ENCODE peak calls at places on chromosomes 2 and 18, in nine cellular contexts. D is A673, R is upper lobe of right lung, X is AG04450, K is colonic mucosa, C is right atrium auricular region, W is Peyer's patch, V is HepG2, N is K562. Q is an unnamed sample. For H3K27me3, the result is how much of the 10 kb centered on the place peaks cover.

GRCh38 chr2:119947535-119947934 is 65.3 kb upstream of the EPB41L5 start:
- DNase-seq in D (no peak), R (no peak), X (no peak), K (no peak), C (no peak), W (no peak), V (no peak), N (no peak), Q (no peak)

GRCh38 chr2:6826081-6826913 is 39.4 kb downstream of the CMPK2 start:
- DNase-seq in D (peak), R (no peak), X (no peak), K (peak), C (no peak), W (no peak), V (peak), N (peak), Q (peak)

GRCh38 chr2:23505984-23506380 is 121.0 kb downstream of the KLHL29 start:
- DNase-seq in D (no peak), R (no peak), X (no peak), K (no peak), C (peak), W (no peak), V (no peak), N (no peak), Q (no peak)

GRCh38 chr2:125870264-125870663 is 785.7 kb upstream of the GYPC start:
- DNase-seq in D (no peak), R (no peak), X (no peak), K (no peak), C (no peak), W (no peak), V (no peak), N (no peak), Q (no peak)

GRCh38 chr2:689877-690510 is 12.8 kb upstream of the TMEM18 start:
- DNase-seq in D (no peak), R (no peak), X (no peak), K (no peak), C (no peak), W (no peak), V (no peak), N (no peak), Q (no peak)

GRCh38 chr2:72915907-72916742 is 1.2 kb upstream of the EMX1 start:
- DNase-seq in D (peak), R (peak), X (no peak), K (peak), C (no peak), W (peak), V (peak), N (peak), Q (peak)

GRCh38 chr2:239152239-239152915 is 248.4 kb downstream of the HDAC4 start:
- DNase-seq in D (no peak), R (peak), X (no peak), K (no peak), C (no peak), W (peak), V (no peak), N (no peak), Q (no peak)

GRCh38 chr2:226478121-226478809 is 321.4 kb downstream of the IRS1 start:
- DNase-seq in D (peak), R (no peak), X (peak), K (peak), C (peak), W (peak), V (peak), N (no peak), Q (no peak)

GRCh38 chr2:123993728-123994323 is 31.3 kb upstream of the CNTNAP5 start:
- DNase-seq in D (peak), R (no peak), X (no peak), K (peak), C (no peak), W (no peak), V (peak), N (peak), Q (no peak)

GRCh38 chr2:10965241-10965843 is 53.6 kb downstream of the KCNF1 start:
- DNase-seq in D (no peak), R (no peak), X (no peak), K (no peak), C (no peak), W (no peak), V (no peak), N (no peak), Q (no peak)

GRCh38 chr2:96403481-96403880 is 67.9 kb downstream of the NCAPH start:
- DNase-seq in D (no peak), R (peak), X (no peak), K (no peak), C (peak), W (no peak), V (no peak), N (no peak), Q (no peak)

GRCh38 chr2:197286805-197287595 is 23.6 kb downstream of the ANKRD44 start:
- DNase-seq in D (peak), R (no peak), X (peak), K (peak), C (peak), W (no peak), V (peak), N (no peak), Q (peak)

GRCh38 chr2:41313082-41313481 is 734.7 kb upstream of the PKDCC start:
- DNase-seq in D (no peak), R (no peak), X (no peak), K (no peak), C (no peak), W (no peak), V (no peak), N (no peak), Q (no peak)

GRCh38 chr2:136065907-136066306 is 52.0 kb downstream of the CXCR4 start:
- DNase-seq in D (no peak), R (no peak), X (no peak), K (no peak), C (no peak), W (no peak), V (no peak), N (no peak), Q (no peak)

GRCh38 chr2:18387479-18388206 is 172.8 kb downstream of the RDH14 start:
- DNase-seq in D (peak), R (peak), X (peak), K (peak), C (peak), W (peak), V (peak), N (peak), Q (peak)

GRCh38 chr2:170461875-170462274 is 253.3 kb upstream of the SP5 start:
- DNase-seq in D (no peak), R (no peak), X (no peak), K (no peak), C (no peak), W (no peak), V (no peak), N (no peak), Q (no peak)

GRCh38 chr18:3402962-3403585 is 46.9 kb upstream of the TGIF1 start:
- DNase-seq in D (peak), R (no peak), X (no peak), K (no peak), C (no peak), W (no peak), V (no peak), N (no peak), Q (no peak)

GRCh38 chr2:191713837-191714236 is 35.9 kb downstream of the NABP1 start:
- DNase-seq in D (peak), R (no peak), X (no peak), K (no peak), C (no peak), W (no peak), V (peak), N (no peak), Q (no peak)

GRCh38 chr2:231398585-231398984 is 3.1 kb downstream of the B3GNT7 start:
- DNase-seq in D (no peak), R (no peak), X (no peak), K (peak), C (no peak), W (no peak), V (no peak), N (no peak), Q (no peak)

GRCh38 chr2:143906850-143907249 is 613.1 kb downstream of the ZEB2 start:
- DNase-seq in D (no peak), R (no peak), X (no peak), K (no peak), C (no peak), W (no peak), V (no peak), N (no peak), Q (no peak)
- H3K4me3 ChIP-seq in D (no peak), R (no peak), X (no peak), K (no peak), C (no peak), W (no peak), V (no peak), N (no peak), Q (no peak)

GRCh38 chr18:39801848-39802247 is 2153.2 kb upstream of the PIK3C3 start:
- DNase-seq in D (no peak), R (no peak), X (no peak), K (no peak), C (no peak), W (no peak), V (no peak), N (no peak), Q (no peak)

GRCh38 chr18:39796413-39796812 is 2158.6 kb upstream of the PIK3C3 start:
- DNase-seq in D (no peak), R (no peak), X (no peak), K (no peak), C (no peak), W (no peak), V (peak), N (no peak), Q (no peak)

GRCh38 chr18:39801010-39801409 is 2154.0 kb upstream of the PIK3C3 start:
- DNase-seq in D (no peak), R (no peak), X (no peak), K (no peak), C (no peak), W (no peak), V (no peak), N (no peak), Q (no peak)

GRCh38 chr18:39795350-39795749 is 2159.7 kb upstream of the PIK3C3 start:
- DNase-seq in D (no peak), R (no peak), X (no peak), K (no peak), C (no peak), W (no peak), V (no peak), N (no peak), Q (no peak)

GRCh38 chr18:39799010-39799409 is 2156.0 kb upstream of the PIK3C3 start:
- DNase-seq in D (peak), R (no peak), X (no peak), K (peak), C (no peak), W (no peak), V (no peak), N (no peak), Q (no peak)
- H3K27me3 ChIP-seq in D (under half), R (under half), X (under half), K (under half), C (under half), W (under half), V (under half), N (under half), Q (under half)

DNA sequence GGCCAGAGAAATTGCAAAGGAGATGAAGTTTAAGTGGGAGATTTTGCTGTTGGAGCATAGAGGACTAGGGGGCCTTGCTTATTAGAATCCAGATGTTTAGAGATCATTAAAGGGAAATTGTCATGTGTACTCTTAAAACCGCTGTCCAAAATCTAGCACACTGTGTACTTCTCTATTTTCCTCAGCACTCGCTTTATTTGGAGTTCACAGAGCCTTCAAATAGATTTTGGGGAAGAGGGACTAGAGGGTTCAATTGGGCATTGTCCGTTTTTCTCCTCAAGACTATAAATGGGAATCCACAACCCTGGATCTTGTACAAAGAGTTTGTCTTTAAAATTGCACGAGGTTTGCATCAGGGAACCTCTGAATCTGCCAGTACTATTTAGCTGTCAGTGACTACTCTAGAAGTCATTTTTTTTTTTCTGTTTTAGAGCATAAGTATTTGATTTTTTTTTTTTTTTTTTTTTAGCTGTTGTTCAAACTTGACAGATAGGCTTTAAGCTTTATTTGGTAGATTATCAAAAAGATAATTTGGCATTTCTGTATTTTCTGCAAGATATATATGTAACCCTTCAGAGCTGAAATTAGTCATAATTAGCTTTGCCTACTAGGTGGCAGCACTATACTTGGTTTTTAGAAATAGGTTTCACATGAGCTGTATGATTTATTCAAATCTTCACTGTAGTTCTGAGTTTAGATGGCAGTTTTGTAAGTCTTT is 14.2 kb downstream of the PMS1 start:
- DNase-seq in D (peak), R (no peak), X (no peak), K (no peak), C (no peak), W (no peak), V (peak), N (no peak), Q (no peak)
- TF ChIP-seq CTCF in D (peak), R (peak), X (peak), K (no peak), C (peak), W (peak), V (peak), N (peak), Q (peak)

GRCh38 chr2:241563571-241563980 is 5.0 kb downstream of the BOK start:
- DNase-seq in D (no peak), R (no peak), X (no peak), K (no peak), C (no peak), W (no peak), V (no peak), N (no peak), Q (no peak)

GRCh38 chr2:241566468-241566867 is 7.9 kb downstream of the BOK start:
- DNase-seq in D (no peak), R (peak), X (no peak), K (no peak), C (no peak), W (no peak), V (no peak), N (no peak), Q (no peak)

GRCh38 chr2:241564596-241565411 is 6.3 kb downstream of the BOK start:
- DNase-seq in D (peak), R (peak), X (no peak), K (no peak), C (no peak), W (no peak), V (no peak), N (no peak), Q (no peak)

GRCh38 chr2:241563981-241564595 is 5.5 kb downstream of the BOK start:
- DNase-seq in D (no peak), R (peak), X (no peak), K (no peak), C (no peak), W (no peak), V (peak), N (peak), Q (no peak)

DNA sequence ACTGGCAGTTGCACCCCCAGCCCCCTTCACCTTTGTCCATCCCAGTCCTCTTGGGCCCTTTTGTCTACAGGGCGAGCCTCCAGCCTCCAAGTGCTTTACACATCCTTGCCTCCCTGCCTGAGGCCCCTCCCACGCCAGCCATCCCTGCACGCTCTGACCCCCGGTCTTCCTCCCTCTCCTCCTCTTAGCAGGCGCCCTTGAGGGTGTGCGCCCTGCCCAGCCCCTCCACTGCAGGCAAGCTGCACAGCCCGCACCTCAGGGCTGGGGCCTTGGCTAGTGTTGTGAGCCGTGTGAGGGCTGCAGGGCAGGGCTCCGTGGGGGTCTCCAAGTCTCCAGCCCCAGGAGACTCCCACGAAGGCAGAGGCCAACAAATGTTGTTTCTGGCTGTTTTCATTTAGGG is 6.9 kb downstream of the BOK start:
- DNase-seq in D (no peak), R (peak), X (no peak), K (no peak), C (no peak), W (no peak), V (no peak), N (no peak), Q (no peak)
- H3K4me3 ChIP-seq in D (no peak), R (no peak), X (no peak), K (no peak), C (no peak), W (no peak), V (no peak), N (no peak), Q (no peak)

GRCh38 chr18:22210331-22210754 is 41.0 kb downstream of the GATA6 start:
- DNase-seq in D (no peak), R (no peak), X (no peak), K (no peak), C (no peak), W (no peak), V (no peak), N (no peak), Q (no peak)
- H3K27me3 ChIP-seq in D (under half), R (under half), X (under half), K (under half), C (under half), W (under half), V (under half), N (under half), Q (under half)

DNA sequence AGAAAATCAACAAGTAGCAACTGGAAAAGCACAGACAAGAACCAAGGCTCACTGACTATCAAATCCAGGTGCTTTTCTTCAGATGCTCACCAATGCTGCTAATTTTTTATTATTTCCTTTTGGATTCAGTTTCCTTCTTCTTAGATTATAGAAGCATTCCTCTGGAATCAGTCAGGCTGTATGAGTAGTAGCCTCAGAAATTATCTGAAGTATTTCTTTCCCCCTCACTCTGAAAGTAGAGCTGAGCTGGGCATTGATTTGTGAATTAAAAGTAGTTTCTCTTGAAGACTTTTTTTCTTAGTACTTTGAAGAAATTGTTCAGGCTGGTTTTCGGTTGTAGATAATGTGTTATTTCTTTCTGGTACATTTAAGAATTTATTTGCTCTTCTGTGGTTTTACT is 273.7 kb downstream of the NOL4 start:
- DNase-seq in D (no peak), R (no peak), X (no peak), K (no peak), C (no peak), W (no peak), V (no peak), N (no peak), Q (no peak)
- TF ChIP-seq CTCF in D (no peak), R (no peak), X (no peak), K (no peak), C (no peak), W (no peak), V (no peak), N (no peak), Q (no peak)

DNA sequence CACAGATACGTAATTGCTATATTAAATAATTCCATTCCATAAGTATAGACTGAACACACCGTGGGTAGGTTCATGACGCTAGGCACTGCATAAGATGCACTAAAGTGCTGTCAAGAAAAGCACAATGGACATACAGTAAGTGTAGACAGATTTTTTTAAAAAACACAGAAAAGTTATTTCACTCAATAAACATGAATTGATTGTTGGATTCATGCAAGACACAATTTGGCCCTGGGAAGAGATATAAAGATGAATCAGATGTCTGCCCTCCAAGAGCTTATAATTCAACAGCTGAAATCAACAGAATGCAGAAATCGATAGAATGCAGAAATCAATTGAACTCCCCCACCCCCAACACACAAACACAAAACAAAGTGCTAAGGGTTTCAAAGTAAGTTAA is 1.8 kb downstream of the NBAS start:
- DNase-seq in D (no peak), R (no peak), X (no peak), K (no peak), C (no peak), W (no peak), V (no peak), N (no peak), Q (no peak)
- H3K4me3 ChIP-seq in D (peak), R (peak), X (peak), K (no peak), C (no peak), W (peak), V (peak), N (peak), Q (no peak)

DNA sequence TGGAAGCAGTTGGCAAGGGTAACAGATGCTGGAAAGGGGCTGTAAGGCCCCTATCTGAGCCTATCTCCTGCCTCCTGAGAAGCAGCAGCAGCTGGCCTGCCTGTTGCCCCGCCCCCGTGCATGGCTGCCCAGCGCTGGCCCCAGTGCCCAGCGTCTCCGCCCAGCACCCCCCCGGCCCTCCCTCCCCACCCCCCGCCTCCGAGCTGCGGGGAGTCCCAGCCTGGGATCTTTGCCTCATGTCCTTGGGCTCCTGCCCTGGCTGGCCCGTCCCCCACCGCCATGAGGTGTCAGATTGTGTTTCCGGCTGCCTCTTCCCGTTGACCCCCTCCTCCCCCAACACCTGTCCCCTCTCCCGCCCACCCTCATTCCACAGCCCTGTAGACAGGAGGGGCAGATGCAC is at the start of gene CHRND:
- DNase-seq in D (no peak), R (no peak), X (no peak), K (no peak), C (no peak), W (no peak), V (peak), N (no peak), Q (no peak)
- H3K27me3 ChIP-seq in D (under half), R (half or more), X (under half), K (under half), C (under half), W (under half), V (half or more), N (under half), Q (under half)

Q was measured in CD8-positive, alpha-beta T cell.